ENCODE peak calls at places on chromosomes 12 and 14, in five cellular contexts. One of them, this sample, is unnamed.
A peak's percentile ranks its signal among the peaks of the same experiment; 100 is the strongest.

GRCh38 chr14:83894519-83894918 is 1635.4 kb upstream of the FLRT2 start:
- DNase-seq in esophagus squamous epithelium: no peak
- DNase-seq in stomach: no peak
- DNase-seq in GM12891: no peak
- DNase-seq in heart left ventricle: no peak
- DNase-seq in this sample: no peak

GRCh38 chr14:56905282-56905681 is 95.0 kb upstream of the OTX2 start:
- DNase-seq in esophagus squamous epithelium: no peak
- DNase-seq in heart left ventricle: no peak
- DNase-seq in stomach: no peak
- DNase-seq in GM12891: no peak
- DNase-seq in this sample: no peak

GRCh38 chr12:71164166-71164876 is 6.5 kb upstream of the TSPAN8 start:
- DNase-seq in stomach: no peak
- DNase-seq in heart left ventricle: no peak
- DNase-seq in GM12891: no peak
- DNase-seq in esophagus squamous epithelium: no peak
- DNase-seq in this sample: no peak

GRCh38 chr12:109462868-109463692 is 14.0 kb downstream of the KCTD10 start:
- DNase-seq in stomach: peak; percentile 64
- DNase-seq in GM12891: no peak
- DNase-seq in heart left ventricle: peak; percentile 90
- DNase-seq in esophagus squamous epithelium: no peak
- DNase-seq in this sample: peak; percentile 81

GRCh38 chr12:66885115-66885875 is 206.4 kb upstream of the GRIP1 start:
- DNase-seq in esophagus squamous epithelium: no peak
- DNase-seq in stomach: no peak
- DNase-seq in heart left ventricle: no peak
- DNase-seq in GM12891: no peak
- DNase-seq in this sample: no peak

GRCh38 chr12:125254856-125255255 is 189.6 kb downstream of the AACS start:
- DNase-seq in GM12891: no peak
- DNase-seq in stomach: no peak
- DNase-seq in esophagus squamous epithelium: no peak
- DNase-seq in heart left ventricle: no peak
- DNase-seq in this sample: no peak

GRCh38 chr12:103668520-103668919 is 81.4 kb downstream of the STAB2 start:
- DNase-seq in esophagus squamous epithelium: no peak
- DNase-seq in heart left ventricle: no peak
- DNase-seq in stomach: no peak
- DNase-seq in GM12891: no peak
- DNase-seq in this sample: no peak

GRCh38 chr14:80586116-80586515 is 355.4 kb downstream of the CEP128 start:
- DNase-seq in heart left ventricle: no peak
- DNase-seq in esophagus squamous epithelium: no peak
- DNase-seq in stomach: no peak
- DNase-seq in GM12891: no peak
- DNase-seq in this sample: no peak

GRCh38 chr12:52867636-52868035 is 18.8 kb upstream of the KRT78 start:
- DNase-seq in esophagus squamous epithelium: no peak
- DNase-seq in heart left ventricle: peak; percentile 78
- DNase-seq in stomach: peak; percentile 59
- DNase-seq in GM12891: no peak
- DNase-seq in this sample: peak; percentile 96

GRCh38 chr14:35320472-35320871 is 28.3 kb downstream of the PSMA6 start:
- DNase-seq in heart left ventricle: no peak
- DNase-seq in stomach: no peak
- DNase-seq in esophagus squamous epithelium: no peak
- DNase-seq in GM12891: no peak
- DNase-seq in this sample: no peak

GRCh38 chr12:108482717-108483212 is 32.3 kb upstream of the FICD start:
- DNase-seq in heart left ventricle: no peak
- DNase-seq in esophagus squamous epithelium: no peak
- DNase-seq in GM12891: no peak
- DNase-seq in stomach: no peak
- DNase-seq in this sample: no peak

GRCh38 chr14:95253039-95253620 is 66.6 kb downstream of the CLMN start:
- DNase-seq in GM12891: no peak
- DNase-seq in heart left ventricle: no peak
- DNase-seq in stomach: peak; percentile 10
- DNase-seq in esophagus squamous epithelium: no peak
- DNase-seq in this sample: peak; percentile 50

DNA sequence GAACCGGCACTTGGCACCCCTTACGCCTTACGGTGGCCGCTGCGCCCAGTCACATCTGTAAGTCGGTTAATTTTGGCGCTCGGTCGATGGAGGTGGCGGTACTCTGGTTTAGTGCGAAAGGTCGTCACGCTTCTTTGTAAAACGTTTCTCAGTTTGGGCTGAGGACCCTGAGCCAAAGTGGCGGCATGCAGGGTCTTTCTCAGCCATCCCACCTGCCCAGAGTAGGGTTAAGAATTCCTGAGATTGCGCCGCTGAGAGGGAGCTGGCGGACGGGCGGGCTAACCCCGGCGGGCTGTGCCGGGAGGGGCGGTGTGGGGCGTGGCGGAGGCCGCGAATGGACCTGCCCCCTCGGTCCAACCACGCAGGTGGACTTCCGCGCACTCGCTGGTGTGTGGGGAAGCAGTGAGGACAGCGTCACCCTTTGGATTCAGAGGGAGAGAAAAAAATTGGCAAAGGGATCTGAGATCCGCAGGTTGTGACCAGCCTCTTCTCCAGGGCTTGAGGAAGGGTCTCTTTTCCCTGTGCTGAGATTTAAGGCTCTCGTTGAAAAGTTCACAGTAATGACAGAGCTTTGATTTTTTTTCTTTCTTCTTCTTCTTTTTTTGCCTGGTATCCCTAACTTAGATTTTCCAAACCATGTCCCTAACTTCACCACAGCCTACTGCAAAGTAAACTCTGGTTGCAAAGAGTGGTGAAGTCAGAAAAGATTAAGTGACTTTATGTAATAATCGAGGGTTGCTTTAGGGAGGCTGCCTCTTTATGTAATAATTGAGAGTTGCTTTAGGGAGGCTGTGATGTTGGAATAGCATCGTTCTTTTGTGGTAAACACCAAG is 602 bp upstream of the FBXO33 start:
- DNase-seq in GM12891: peak; percentile 44
- DNase-seq in stomach: peak; percentile 94
- DNase-seq in esophagus squamous epithelium: peak; percentile 75
- DNase-seq in heart left ventricle: peak; percentile 93
- DNase-seq in this sample: peak; percentile 97
- TF ChIP-seq POLR2A in GM12891: peak; percentile 63
- TF ChIP-seq POLR2A in stomach: no peak
- TF ChIP-seq POLR2A in esophagus squamous epithelium: peak; percentile 45
- TF ChIP-seq POLR2A in heart left ventricle: peak; percentile 42
- TF ChIP-seq POLR2A in this sample: no peak

DNA sequence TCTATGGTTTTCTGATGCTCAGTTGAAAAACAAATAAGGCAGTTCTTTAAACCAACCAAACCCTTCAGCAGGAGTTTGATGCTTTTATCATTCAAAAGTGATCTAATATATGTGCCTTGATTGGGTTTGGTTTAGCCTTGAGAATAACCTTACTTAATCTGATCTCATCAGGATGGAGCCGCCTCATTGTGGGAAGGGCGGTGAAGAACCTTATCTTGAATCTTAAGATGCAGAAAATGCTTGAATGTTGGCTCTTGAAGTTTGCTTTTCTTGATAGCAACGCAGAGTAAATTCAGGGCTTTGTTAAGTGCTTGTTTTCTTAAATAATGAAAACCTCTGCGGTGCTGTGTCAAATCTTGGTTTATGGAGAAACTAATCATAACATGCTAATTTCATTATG is 138.2 kb downstream of the MON2 start:
- DNase-seq in esophagus squamous epithelium: no peak
- DNase-seq in heart left ventricle: no peak
- DNase-seq in stomach: no peak
- DNase-seq in GM12891: no peak
- DNase-seq in this sample: no peak
- TF ChIP-seq POLR2A in esophagus squamous epithelium: no peak
- TF ChIP-seq POLR2A in heart left ventricle: no peak
- TF ChIP-seq POLR2A in stomach: no peak
- TF ChIP-seq POLR2A in GM12891: no peak
- TF ChIP-seq POLR2A in this sample: no peak

GRCh38 chr12:4588916-4589315 is 26.9 kb downstream of the DYRK4 start:
- DNase-seq in GM12891: no peak
- DNase-seq in heart left ventricle: no peak
- DNase-seq in esophagus squamous epithelium: no peak
- DNase-seq in stomach: no peak
- DNase-seq in this sample: no peak

GRCh38 chr12:4587108-4587507 is 25.1 kb downstream of the DYRK4 start:
- DNase-seq in GM12891: no peak
- DNase-seq in esophagus squamous epithelium: no peak
- DNase-seq in heart left ventricle: no peak
- DNase-seq in stomach: no peak
- DNase-seq in this sample: no peak

GRCh38 chr12:4584281-4584680 is 22.3 kb downstream of the DYRK4 start:
- DNase-seq in heart left ventricle: no peak
- DNase-seq in esophagus squamous epithelium: no peak
- DNase-seq in GM12891: no peak
- DNase-seq in stomach: no peak
- DNase-seq in this sample: no peak

GRCh38 chr12:4584896-4585295 is 22.9 kb downstream of the DYRK4 start:
- DNase-seq in heart left ventricle: no peak
- DNase-seq in GM12891: no peak
- DNase-seq in stomach: no peak
- DNase-seq in esophagus squamous epithelium: no peak
- DNase-seq in this sample: peak; percentile 77

GRCh38 chr12:4586500-4586899 is 24.5 kb downstream of the DYRK4 start:
- DNase-seq in esophagus squamous epithelium: no peak
- DNase-seq in GM12891: no peak
- DNase-seq in heart left ventricle: no peak
- DNase-seq in stomach: no peak
- DNase-seq in this sample: no peak
- TF ChIP-seq POLR2A in esophagus squamous epithelium: no peak
- TF ChIP-seq POLR2A in GM12891: no peak
- TF ChIP-seq POLR2A in heart left ventricle: no peak
- TF ChIP-seq POLR2A in stomach: no peak
- TF ChIP-seq POLR2A in this sample: no peak

GRCh38 chr14:91405241-91405721 is 12.3 kb downstream of the CCDC88C start:
- DNase-seq in heart left ventricle: no peak
- DNase-seq in GM12891: no peak
- DNase-seq in esophagus squamous epithelium: no peak
- DNase-seq in stomach: no peak
- DNase-seq in this sample: no peak

GRCh38 chr14:91406451-91406850 is 11.2 kb downstream of the CCDC88C start:
- DNase-seq in heart left ventricle: no peak
- DNase-seq in esophagus squamous epithelium: no peak
- DNase-seq in stomach: no peak
- DNase-seq in GM12891: no peak
- DNase-seq in this sample: no peak

GRCh38 chr14:91406982-91407381 is 10.6 kb downstream of the CCDC88C start:
- DNase-seq in stomach: no peak
- DNase-seq in GM12891: no peak
- DNase-seq in esophagus squamous epithelium: no peak
- DNase-seq in heart left ventricle: no peak
- DNase-seq in this sample: no peak

GRCh38 chr14:91403069-91403600 is 14.5 kb downstream of the CCDC88C start:
- DNase-seq in GM12891: no peak
- DNase-seq in heart left ventricle: no peak
- DNase-seq in stomach: no peak
- DNase-seq in esophagus squamous epithelium: no peak
- DNase-seq in this sample: no peak

GRCh38 chr14:91405724-91406435 is 11.7 kb downstream of the CCDC88C start:
- DNase-seq in stomach: no peak
- DNase-seq in heart left ventricle: no peak
- DNase-seq in esophagus squamous epithelium: no peak
- DNase-seq in GM12891: no peak
- DNase-seq in this sample: no peak
- TF ChIP-seq POLR2A in stomach: no peak
- TF ChIP-seq POLR2A in heart left ventricle: no peak
- TF ChIP-seq POLR2A in esophagus squamous epithelium: no peak
- TF ChIP-seq POLR2A in GM12891: no peak
- TF ChIP-seq POLR2A in this sample: no peak

GRCh38 chr14:104767634-104767918 is 14.6 kb downstream of the SIVA1 start:
- DNase-seq in stomach: no peak
- DNase-seq in esophagus squamous epithelium: no peak
- DNase-seq in heart left ventricle: no peak
- DNase-seq in GM12891: no peak
- DNase-seq in this sample: no peak

GRCh38 chr14:104769324-104770071 is 16.6 kb downstream of the SIVA1 start:
- DNase-seq in stomach: no peak
- DNase-seq in esophagus squamous epithelium: no peak
- DNase-seq in GM12891: no peak
- DNase-seq in heart left ventricle: no peak
- DNase-seq in this sample: no peak

GRCh38 chr14:104770072-104770579 is 17.2 kb downstream of the SIVA1 start:
- DNase-seq in GM12891: no peak
- DNase-seq in heart left ventricle: no peak
- DNase-seq in esophagus squamous epithelium: no peak
- DNase-seq in stomach: no peak
- DNase-seq in this sample: no peak

GRCh38 chr14:104766863-104767633 is 14.1 kb downstream of the SIVA1 start:
- DNase-seq in esophagus squamous epithelium: no peak
- DNase-seq in stomach: no peak
- DNase-seq in GM12891: no peak
- DNase-seq in heart left ventricle: no peak
- DNase-seq in this sample: no peak

DNA sequence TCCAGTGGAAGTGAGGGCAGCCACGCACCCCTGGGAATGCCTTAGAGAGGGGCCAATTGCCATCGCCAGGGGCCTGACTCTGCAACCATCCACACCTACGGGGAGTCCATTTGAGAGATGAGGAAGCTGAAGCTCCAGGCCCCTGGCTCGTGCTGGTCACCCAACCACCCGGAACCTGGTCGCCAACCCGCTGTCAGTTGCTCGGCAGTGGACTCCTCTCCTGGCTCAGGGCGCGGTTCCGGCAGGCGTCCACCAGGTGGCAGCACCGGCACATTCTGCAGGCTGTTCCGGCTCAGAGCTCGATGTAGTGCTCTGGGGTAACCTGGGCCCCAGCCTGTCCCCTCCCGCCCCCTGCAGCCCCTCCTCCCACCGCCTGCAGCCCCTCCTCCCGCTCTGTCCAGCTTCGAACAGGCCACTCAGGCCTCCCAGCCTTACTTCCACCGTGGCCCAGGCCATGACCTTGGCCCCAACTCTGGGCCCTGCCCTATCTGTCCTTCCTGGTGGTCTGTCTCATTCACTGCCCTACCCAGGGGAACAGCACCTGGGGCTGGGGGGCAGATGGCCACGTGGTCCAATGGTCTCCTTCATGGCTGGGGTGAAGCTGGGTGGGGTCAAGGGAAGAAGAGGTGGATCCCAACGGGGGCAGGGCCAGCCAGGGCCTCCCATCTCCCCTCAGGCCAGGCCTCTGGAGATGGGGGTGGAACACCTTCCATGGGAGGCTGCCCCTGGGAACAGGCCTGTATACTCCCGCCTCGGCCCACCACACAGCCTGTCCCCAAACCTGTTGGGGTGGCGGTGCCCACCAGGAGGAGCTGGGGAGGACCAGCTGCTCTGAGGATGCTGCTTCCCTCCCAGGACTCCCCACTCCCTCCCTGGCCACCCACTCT is 15.7 kb downstream of the SIVA1 start:
- DNase-seq in esophagus squamous epithelium: peak; percentile 50
- DNase-seq in stomach: peak; percentile 94
- DNase-seq in GM12891: peak; percentile 95
- DNase-seq in heart left ventricle: peak; percentile 90
- DNase-seq in this sample: peak; percentile 89
- TF ChIP-seq POLR2A in esophagus squamous epithelium: no peak
- TF ChIP-seq POLR2A in stomach: no peak
- TF ChIP-seq POLR2A in GM12891: no peak
- TF ChIP-seq POLR2A in heart left ventricle: no peak
- TF ChIP-seq POLR2A in this sample: no peak